ENCODE peak calls at places on chromosomes 13 and 19, in four cellular contexts. F, N, S and X are unnamed samples.

GRCh38 chr13:88288326-88288725 is 617.2 kb downstream of the SLITRK5 start:
- DNase-seq in F (no peak), N (no peak), S (no peak), X (no peak)

GRCh38 chr19:7862413-7862951 is 11.7 kb downstream of the PRR36 start:
- DNase-seq in F (no peak), N (peak; percentile 49), S (peak; percentile 54), X (no peak)

GRCh38 chr13:76711515-76712182 is 174.6 kb downstream of the KCTD12 start:
- DNase-seq in F (no peak), N (peak; percentile 76), S (no peak), X (no peak)

GRCh38 chr19:33659835-33660234 is 38.1 kb downstream of the CHST8 start:
- DNase-seq in F (no peak), N (no peak), S (no peak), X (no peak)

GRCh38 chr13:76929975-76930374 is 18.3 kb upstream of the ACOD1 start:
- DNase-seq in F (no peak), N (no peak), S (no peak), X (no peak)

GRCh38 chr19:15262011-15262410 is 29.8 kb upstream of the EPHX3 start:
- DNase-seq in F (no peak), N (no peak), S (no peak), X (no peak)

GRCh38 chr19:58279042-58279924 is 528 bp downstream of the ZNF8 start:
- DNase-seq in F (peak; percentile 62), N (peak; percentile 86), S (no peak), X (no peak)

GRCh38 chr19:15759962-15760565 is 22.3 kb downstream of the OR10H3 start:
- DNase-seq in F (peak; percentile 34), N (no peak), S (peak; percentile 12), X (no peak)

GRCh38 chr19:37218592-37218935 is 550 bp downstream of the ZNF383 start:
- DNase-seq in F (no peak), N (no peak), S (no peak), X (no peak)

GRCh38 chr19:15680923-15681322 is 8.0 kb downstream of the CYP4F12 start:
- DNase-seq in F (peak; percentile 79), N (no peak), S (no peak), X (no peak)

GRCh38 chr13:94415484-94415883 is 64.0 kb downstream of the DCT start:
- DNase-seq in F (no peak), N (no peak), S (no peak), X (no peak)

GRCh38 chr19:39085392-39085791 is 1.2 kb downstream of the ACP7 start:
- DNase-seq in F (no peak), N (no peak), S (no peak), X (no peak)

GRCh38 chr13:97564929-97565328 is 131.0 kb downstream of the RAP2A start:
- DNase-seq in F (no peak), N (no peak), S (no peak), X (no peak)

GRCh38 chr13:100229603-100230002 is 140.7 kb downstream of the PCCA start:
- DNase-seq in F (no peak), N (no peak), S (no peak), X (no peak)

GRCh38 chr19:43532571-43532961 is 422 bp upstream of the ZNF575 start:
- DNase-seq in F (no peak), N (no peak), S (peak; percentile 65), X (no peak)

GRCh38 chr13:45040626-45041025 is 51.3 kb downstream of the GPALPP1 start:
- DNase-seq in F (no peak), N (no peak), S (no peak), X (no peak)

GRCh38 chr13:37526710-37527446 is 71.7 kb downstream of the POSTN start:
- DNase-seq in F (no peak), N (no peak), S (no peak), X (no peak)

GRCh38 chr13:40271931-40272775 is 394.3 kb downstream of the FOXO1 start:
- DNase-seq in F (no peak), N (peak; percentile 55), S (no peak), X (no peak)

GRCh38 chr19:38715540-38715939 is 28.7 kb downstream of the CAPN12 start:
- DNase-seq in F (no peak), N (no peak), S (no peak), X (no peak)

GRCh38 chr13:23679214-23679613 is 109.0 kb downstream of the TNFRSF19 start:
- DNase-seq in F (no peak), N (no peak), S (no peak), X (no peak)

GRCh38 chr13:57857945-57858344 is 226.4 kb downstream of the PCDH17 start:
- DNase-seq in F (no peak), N (no peak), S (no peak), X (no peak)

GRCh38 chr13:57858376-57858775 is 226.8 kb downstream of the PCDH17 start:
- DNase-seq in F (no peak), N (no peak), S (no peak), X (no peak)

GRCh38 chr13:57865600-57866294 is 234.2 kb downstream of the PCDH17 start:
- DNase-seq in F (no peak), N (peak; percentile 29), S (no peak), X (no peak)

DNA sequence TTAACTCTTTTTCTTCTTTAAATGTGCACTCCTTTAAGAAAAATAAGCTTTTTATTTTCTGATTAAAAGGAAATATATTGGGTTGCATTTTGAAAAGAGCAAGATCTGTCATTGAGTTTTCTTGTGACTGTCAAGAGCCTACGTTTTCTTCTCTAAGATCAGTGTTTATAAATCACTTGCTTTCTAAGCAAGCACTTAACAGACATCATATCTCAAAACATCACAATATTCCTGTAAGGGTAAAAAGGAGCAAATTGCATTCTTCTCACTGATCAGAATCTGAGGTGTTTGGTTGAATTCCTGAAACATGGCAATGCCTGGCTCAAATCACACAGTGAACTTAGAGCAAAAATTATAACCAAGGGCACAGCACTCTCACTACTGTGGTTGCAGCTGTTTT is 231.3 kb downstream of the PCDH17 start:
- DNase-seq in F (no peak), N (no peak), S (no peak), X (no peak)
- TF ChIP-seq POLR2AphosphoS5 in F (no peak), N (no peak), S (no peak), X (no peak)

DNA sequence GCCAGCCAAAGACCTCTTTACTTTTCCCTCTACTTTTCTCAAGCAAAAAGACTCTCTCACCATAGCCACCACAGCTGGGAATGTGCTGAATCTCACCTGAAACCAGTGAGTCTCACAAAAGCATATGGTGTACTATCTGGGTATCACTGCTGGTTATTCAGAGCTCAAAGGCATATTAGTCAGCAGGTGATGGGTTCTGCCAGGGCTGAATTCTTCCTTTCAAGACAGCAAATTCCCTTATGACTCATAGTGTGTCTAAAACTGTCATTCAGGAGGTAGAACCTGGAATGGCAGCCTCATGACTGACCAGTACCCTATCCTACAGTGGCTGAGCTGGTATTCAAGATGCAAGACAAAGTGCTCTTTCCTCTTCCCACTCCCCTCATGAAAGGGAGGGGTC is 2859.1 kb downstream of the PCDH9 start:
- DNase-seq in F (no peak), N (no peak), S (peak; percentile 37), X (no peak)
- H3K9ac ChIP-seq in F (no peak overlapping the region), N (no peak overlapping the region), S (no peak overlapping the region), X (no peak overlapping the region)

DNA sequence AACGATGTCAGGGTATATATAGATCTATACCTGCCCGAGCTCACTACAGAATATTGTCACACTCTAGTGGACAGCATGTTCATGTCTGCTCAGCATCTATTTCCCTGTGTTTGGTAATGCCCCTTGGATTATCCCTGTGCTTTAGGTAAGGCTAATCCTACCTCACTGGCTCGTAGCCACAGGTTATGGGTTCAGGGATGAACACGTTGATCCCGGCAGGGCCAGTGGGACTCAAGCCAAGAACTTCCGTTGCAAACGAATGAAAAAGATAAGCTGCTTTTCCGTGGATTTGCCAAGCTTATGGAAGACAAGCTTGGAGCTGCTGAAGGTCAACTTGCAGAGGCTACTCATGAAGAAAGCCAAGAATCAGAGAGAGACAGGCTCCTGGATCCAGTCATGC is 400.0 kb upstream of the TSHZ3 start:
- DNase-seq in F (no peak), N (no peak), S (no peak), X (no peak)
- H3K4me3 ChIP-seq in F (no peak overlapping the region), N (no peak overlapping the region), S (no peak overlapping the region), X (no peak overlapping the region)

DNA sequence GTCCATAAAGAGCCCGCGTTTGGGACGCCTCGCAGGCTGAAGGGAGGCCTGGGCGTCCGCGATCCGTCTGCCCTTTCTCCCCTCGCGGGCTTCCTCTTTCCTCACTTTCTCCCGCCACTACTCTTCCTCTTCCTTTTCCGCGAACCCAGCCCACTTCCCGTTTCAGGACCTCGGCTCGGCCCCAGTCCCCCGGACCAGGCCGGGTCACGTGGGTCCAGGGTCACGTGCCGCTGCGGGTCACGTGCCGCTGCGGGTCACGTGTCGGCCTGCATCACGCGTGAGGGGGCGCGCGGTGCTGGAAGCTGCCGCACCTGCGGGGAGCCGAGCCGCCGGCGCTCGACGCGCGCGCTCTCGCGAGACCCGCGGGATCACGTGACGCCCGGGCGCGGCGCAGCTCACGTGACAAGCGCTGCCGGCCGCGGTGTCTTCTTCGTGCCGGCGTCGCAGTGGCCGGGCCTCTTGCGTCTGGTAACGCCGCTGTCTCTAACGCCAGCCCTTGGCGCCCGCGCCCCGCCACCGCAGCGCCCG is at the start of gene LAMP1:
- DNase-seq in F (peak; percentile 89), N (peak; percentile 97), S (peak; percentile 91), X (peak; percentile 44)
- TF ChIP-seq POLR2AphosphoS5 in F (peak; percentile 78), N (peak; percentile 83), S (peak; percentile 29), X (peak; percentile 48)

GRCh38 chr19:40529093-40529954 is 47.3 kb upstream of the SHKBP1 start:
- DNase-seq in F (peak; percentile 56), N (peak; percentile 87), S (peak; percentile 78), X (peak; percentile 26)
- H3K9ac ChIP-seq in F (peak overlapping the region; percentile 39), N (no peak overlapping the region), S (peak overlapping the region; percentile 22), X (no peak overlapping the region)